ENCODE peak calls at places on chromosome 19, in six cellular contexts. One of them, this sample, is unnamed.

GRCh38 chr19:18520848-18521691 is 800 bp downstream of the ELL start:
- DNase-seq in AML-193: peak; percentile 41
- DNase-seq in cardiac muscle cell: peak; percentile 34
- DNase-seq in amygdala: no peak
- DNase-seq in HT-29: peak; percentile 19
- DNase-seq in activated naive CD8-positive, alpha-beta T cell treated with anti-CD3 and anti-CD28 coated beads, Interleukin-2, amount 50 U/mL, for 24 hours: peak; percentile 39
- DNase-seq in this sample: peak; percentile 41

GRCh38 chr19:36032251-36033104 is at the start of gene CLIP3:
- DNase-seq in HT-29: no peak
- DNase-seq in amygdala: peak; percentile 84
- DNase-seq in cardiac muscle cell: peak; percentile 78
- DNase-seq in activated naive CD8-positive, alpha-beta T cell treated with anti-CD3 and anti-CD28 coated beads, Interleukin-2, amount 50 U/mL, for 24 hours: peak; percentile 46
- DNase-seq in AML-193: no peak
- DNase-seq in this sample: peak; percentile 69

GRCh38 chr19:35712910-35713845 is 4.6 kb upstream of the KMT2B start:
- DNase-seq in cardiac muscle cell: no peak
- DNase-seq in AML-193: no peak
- DNase-seq in HT-29: no peak
- DNase-seq in activated naive CD8-positive, alpha-beta T cell treated with anti-CD3 and anti-CD28 coated beads, Interleukin-2, amount 50 U/mL, for 24 hours: peak; percentile 86
- DNase-seq in amygdala: no peak
- DNase-seq in this sample: no peak

GRCh38 chr19:1474011-1474764 is 4.8 kb downstream of the C19orf25 start:
- DNase-seq in amygdala: peak; percentile 70
- DNase-seq in cardiac muscle cell: no peak
- DNase-seq in activated naive CD8-positive, alpha-beta T cell treated with anti-CD3 and anti-CD28 coated beads, Interleukin-2, amount 50 U/mL, for 24 hours: no peak
- DNase-seq in HT-29: no peak
- DNase-seq in AML-193: no peak
- DNase-seq in this sample: peak; percentile 46

GRCh38 chr19:38266070-38266469 is 1.7 kb downstream of the SPINT2 start:
- DNase-seq in amygdala: no peak
- DNase-seq in activated naive CD8-positive, alpha-beta T cell treated with anti-CD3 and anti-CD28 coated beads, Interleukin-2, amount 50 U/mL, for 24 hours: no peak
- DNase-seq in cardiac muscle cell: no peak
- DNase-seq in AML-193: no peak
- DNase-seq in HT-29: peak; percentile 46
- DNase-seq in this sample: no peak

GRCh38 chr19:55711719-55712118 is 26.5 kb downstream of the NLRP9 start:
- DNase-seq in AML-193: no peak
- DNase-seq in activated naive CD8-positive, alpha-beta T cell treated with anti-CD3 and anti-CD28 coated beads, Interleukin-2, amount 50 U/mL, for 24 hours: no peak
- DNase-seq in cardiac muscle cell: no peak
- DNase-seq in amygdala: no peak
- DNase-seq in HT-29: no peak
- DNase-seq in this sample: no peak

GRCh38 chr19:18419699-18420460 is 682 bp downstream of the SSBP4 start:
- DNase-seq in cardiac muscle cell: no peak
- DNase-seq in AML-193: peak; percentile 9
- DNase-seq in amygdala: no peak
- DNase-seq in HT-29: no peak
- DNase-seq in activated naive CD8-positive, alpha-beta T cell treated with anti-CD3 and anti-CD28 coated beads, Interleukin-2, amount 50 U/mL, for 24 hours: peak; percentile 53
- DNase-seq in this sample: no peak

GRCh38 chr19:46954502-46955004 is 65.1 kb upstream of the NPAS1 start:
- DNase-seq in HT-29: peak; percentile 26
- DNase-seq in AML-193: no peak
- DNase-seq in cardiac muscle cell: no peak
- DNase-seq in amygdala: no peak
- DNase-seq in activated naive CD8-positive, alpha-beta T cell treated with anti-CD3 and anti-CD28 coated beads, Interleukin-2, amount 50 U/mL, for 24 hours: no peak
- DNase-seq in this sample: no peak

GRCh38 chr19:41734156-41734555 is 21.2 kb upstream of the CEACAM6 start:
- DNase-seq in HT-29: no peak
- DNase-seq in activated naive CD8-positive, alpha-beta T cell treated with anti-CD3 and anti-CD28 coated beads, Interleukin-2, amount 50 U/mL, for 24 hours: no peak
- DNase-seq in amygdala: no peak
- DNase-seq in AML-193: no peak
- DNase-seq in cardiac muscle cell: no peak
- DNase-seq in this sample: no peak

GRCh38 chr19:13212759-13213330 is 62.6 kb downstream of the IER2 start:
- DNase-seq in activated naive CD8-positive, alpha-beta T cell treated with anti-CD3 and anti-CD28 coated beads, Interleukin-2, amount 50 U/mL, for 24 hours: peak; percentile 83
- DNase-seq in amygdala: peak; percentile 38
- DNase-seq in HT-29: peak; percentile 66
- DNase-seq in cardiac muscle cell: peak; percentile 50
- DNase-seq in AML-193: peak; percentile 19
- DNase-seq in this sample: peak; percentile 50

GRCh38 chr19:17946965-17947784 is 14.4 kb downstream of the CCDC124 start:
- DNase-seq in activated naive CD8-positive, alpha-beta T cell treated with anti-CD3 and anti-CD28 coated beads, Interleukin-2, amount 50 U/mL, for 24 hours: no peak
- DNase-seq in HT-29: peak; percentile 29
- DNase-seq in cardiac muscle cell: no peak
- DNase-seq in AML-193: no peak
- DNase-seq in amygdala: no peak
- DNase-seq in this sample: no peak

GRCh38 chr19:46731007-46731501 is 14.1 kb upstream of the PRKD2 start:
- DNase-seq in amygdala: peak; percentile 22
- DNase-seq in AML-193: peak; percentile 70
- DNase-seq in cardiac muscle cell: no peak
- DNase-seq in HT-29: peak; percentile 91
- DNase-seq in activated naive CD8-positive, alpha-beta T cell treated with anti-CD3 and anti-CD28 coated beads, Interleukin-2, amount 50 U/mL, for 24 hours: no peak
- DNase-seq in this sample: no peak

GRCh38 chr19:49847731-49848696 is 2.9 kb upstream of the PTOV1 start:
- DNase-seq in cardiac muscle cell: no peak
- DNase-seq in amygdala: no peak
- DNase-seq in activated naive CD8-positive, alpha-beta T cell treated with anti-CD3 and anti-CD28 coated beads, Interleukin-2, amount 50 U/mL, for 24 hours: no peak
- DNase-seq in AML-193: peak; percentile 71
- DNase-seq in HT-29: peak; percentile 85
- DNase-seq in this sample: no peak

GRCh38 chr19:47274891-47275865 is 493 bp downstream of the INAFM1 start:
- DNase-seq in AML-193: peak; percentile 35
- DNase-seq in HT-29: no peak
- DNase-seq in cardiac muscle cell: peak; percentile 42
- DNase-seq in amygdala: no peak
- DNase-seq in activated naive CD8-positive, alpha-beta T cell treated with anti-CD3 and anti-CD28 coated beads, Interleukin-2, amount 50 U/mL, for 24 hours: peak; percentile 26
- DNase-seq in this sample: peak; percentile 22

GRCh38 chr19:10238172-10238783 is 7.1 kb upstream of the S1PR2 start:
- DNase-seq in HT-29: peak; percentile 18
- DNase-seq in amygdala: no peak
- DNase-seq in cardiac muscle cell: no peak
- DNase-seq in AML-193: no peak
- DNase-seq in activated naive CD8-positive, alpha-beta T cell treated with anti-CD3 and anti-CD28 coated beads, Interleukin-2, amount 50 U/mL, for 24 hours: no peak
- DNase-seq in this sample: peak; percentile 79

GRCh38 chr19:18020212-18021067 is 12.5 kb downstream of the ARRDC2 start:
- DNase-seq in cardiac muscle cell: no peak
- DNase-seq in amygdala: peak; percentile 95
- DNase-seq in HT-29: peak; percentile 56
- DNase-seq in activated naive CD8-positive, alpha-beta T cell treated with anti-CD3 and anti-CD28 coated beads, Interleukin-2, amount 50 U/mL, for 24 hours: no peak
- DNase-seq in AML-193: no peak
- DNase-seq in this sample: peak; percentile 96

This sample was measured in left ventricle myocardium inferior.